ENCODE peak calls at places on chromosome 22, in eight cellular contexts. T, Z, W, P, R, I, V and U are unnamed samples.

GRCh38 chr22:26894766-26895485 is 237.5 kb downstream of the MIAT start:
- DNase-seq in Z (no peak), R (peak), T (peak), P (peak), W (peak), I (no peak), V (no peak), U (no peak)

GRCh38 chr22:33023119-33023827 is 34.9 kb downstream of the SYN3 start:
- DNase-seq in W (no peak), Z (no peak), P (no peak), R (no peak), V (no peak), I (no peak), T (no peak), U (no peak)

GRCh38 chr22:32584650-32585049 is 110.0 kb downstream of the FBXO7 start:
- DNase-seq in P (no peak), V (no peak), R (no peak), T (no peak), I (no peak), Z (no peak), W (no peak), U (no peak)

GRCh38 chr22:40612291-40612740 is 24.2 kb downstream of the MRTFA start:
- DNase-seq in P (no peak), Z (no peak), V (no peak), R (no peak), T (no peak), I (no peak), W (no peak), U (no peak)

GRCh38 chr22:29254283-29254653 is 13.5 kb downstream of the RHBDD3 start:
- DNase-seq in Z (no peak), W (no peak), I (no peak), P (no peak), T (no peak), R (no peak), V (peak), U (no peak)

GRCh38 chr22:18998998-18999397 is 62.9 kb upstream of the PRODH start:
- DNase-seq in V (no peak), T (no peak), I (no peak), R (no peak), Z (no peak), P (no peak), W (no peak), U (peak)

GRCh38 chr22:32904044-32904443 is 102.5 kb downstream of the TIMP3 start:
- DNase-seq in W (peak), I (no peak), T (peak), V (peak), R (no peak), Z (no peak), P (peak), U (peak)

GRCh38 chr22:29797351-29797750 is 30.2 kb downstream of the UQCR10 start:
- DNase-seq in W (no peak), I (peak), V (no peak), R (no peak), P (no peak), T (no peak), Z (peak), U (no peak)

GRCh38 chr22:20026204-20026908 is 5.4 kb downstream of the TANGO2 start:
- DNase-seq in R (no peak), W (no peak), V (no peak), T (no peak), Z (no peak), I (no peak), P (no peak), U (no peak)

GRCh38 chr22:20839837-20840645 is 18.6 kb downstream of the PI4KA start:
- DNase-seq in V (no peak), I (no peak), T (no peak), R (no peak), W (no peak), P (no peak), Z (no peak), U (no peak)

GRCh38 chr22:44660051-44660830 is 41.8 kb upstream of the PRR5 start:
- DNase-seq in I (no peak), P (no peak), V (peak), Z (no peak), W (no peak), T (no peak), R (no peak), U (no peak)

GRCh38 chr22:19868333-19868732 is 13.7 kb upstream of the GNB1L start:
- DNase-seq in R (no peak), T (no peak), Z (no peak), V (no peak), P (no peak), W (no peak), I (no peak), U (no peak)

GRCh38 chr22:47465809-47466208 is 703.4 kb downstream of the TBC1D22A start:
- DNase-seq in W (no peak), R (no peak), T (no peak), I (no peak), Z (no peak), P (no peak), V (no peak), U (no peak)

GRCh38 chr22:21102659-21103267 is 57.0 kb downstream of the LRRC74B start:
- DNase-seq in I (no peak), Z (peak), T (peak), P (peak), W (peak), R (peak), V (peak), U (peak)

GRCh38 chr22:28976588-28976987 is 85.0 kb downstream of the C22orf31 start:
- DNase-seq in V (no peak), W (no peak), R (no peak), Z (no peak), P (no peak), T (peak), I (no peak), U (no peak)

GRCh38 chr22:47625531-47626427 is 863.3 kb downstream of the TBC1D22A start:
- DNase-seq in I (no peak), W (no peak), P (no peak), R (no peak), Z (no peak), T (no peak), V (no peak), U (no peak)

GRCh38 chr22:42303304-42304020 is 33.0 kb upstream of the TCF20 start:
- DNase-seq in I (no peak), R (no peak), Z (no peak), V (no peak), P (peak), T (no peak), W (no peak), U (peak)

GRCh38 chr22:43387815-43388214 is 24.0 kb upstream of the MPPED1 start:
- DNase-seq in I (no peak), Z (no peak), V (no peak), W (no peak), T (no peak), R (no peak), P (no peak), U (no peak)

GRCh38 chr22:42933783-42934144 is 76.7 kb upstream of the ARFGAP3 start:
- DNase-seq in R (no peak), P (peak), T (no peak), W (peak), V (no peak), I (no peak), Z (no peak), U (no peak)

GRCh38 chr22:19497245-19497644 is 17.5 kb downstream of the CDC45 start:
- DNase-seq in R (no peak), V (no peak), I (no peak), Z (no peak), T (no peak), P (no peak), W (no peak), U (no peak)

GRCh38 chr22:17368727-17369552 is at the start of gene CECR2:
- DNase-seq in I (peak), R (no peak), V (peak), P (no peak), T (peak), W (no peak), Z (no peak), U (peak)

GRCh38 chr22:48622891-48623545 is 1204.7 kb downstream of the BRD1 start:
- DNase-seq in V (no peak), Z (no peak), R (no peak), W (no peak), T (no peak), I (no peak), P (no peak), U (no peak)

GRCh38 chr22:20967697-20968201 is 694 bp downstream of the AIFM3 start:
- DNase-seq in P (no peak), I (no peak), V (peak), W (no peak), R (no peak), Z (no peak), T (no peak), U (peak)

DNA sequence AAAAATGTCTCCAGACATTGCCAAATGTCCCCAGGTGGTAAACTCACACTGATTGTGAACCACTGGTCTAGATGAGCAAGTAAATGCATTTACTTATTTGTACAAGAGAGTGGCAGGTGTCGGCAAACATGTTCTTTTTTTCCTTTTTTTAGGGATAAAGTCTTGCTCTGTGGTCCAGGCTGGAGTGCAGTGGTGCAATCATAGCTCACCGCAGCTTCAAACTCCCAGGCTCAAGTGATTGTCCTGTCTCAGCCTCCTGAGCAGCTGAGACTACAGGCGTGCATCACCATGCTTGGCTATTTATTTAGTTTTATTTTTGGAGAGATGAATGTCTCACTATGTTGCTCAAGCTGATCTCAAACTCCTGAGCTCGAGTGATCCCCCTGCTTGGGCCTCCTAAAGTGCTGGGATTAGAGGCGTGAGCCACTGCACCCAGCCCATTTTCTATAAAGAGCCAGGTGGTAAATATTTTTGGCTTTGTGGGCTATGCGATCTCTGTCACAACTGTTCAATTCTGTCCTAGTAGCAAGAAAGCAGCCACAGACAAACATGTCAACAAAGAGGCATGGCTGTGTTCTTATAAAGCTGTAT is 1.4 kb downstream of the VPREB1 start:
- DNase-seq in V (no peak), P (no peak), T (no peak), W (no peak), I (no peak), R (no peak), Z (no peak), U (no peak)
- TF ChIP-seq REST in V (no peak), P (no peak), T (no peak), W (no peak), I (no peak), R (no peak), Z (no peak), U (no peak)

GRCh38 chr22:24965822-24966626 is 13.5 kb downstream of the KIAA1671 start:
- DNase-seq in T (no peak), V (no peak), P (peak), I (no peak), R (no peak), Z (no peak), W (no peak), U (no peak)

GRCh38 chr22:24973867-24974266 is 21.4 kb downstream of the KIAA1671 start:
- DNase-seq in Z (no peak), R (no peak), T (no peak), V (no peak), P (no peak), W (no peak), I (no peak), U (no peak)

GRCh38 chr22:24968066-24968561 is 15.6 kb downstream of the KIAA1671 start:
- DNase-seq in T (peak), I (no peak), R (no peak), V (no peak), W (no peak), Z (no peak), P (no peak), U (peak)

GRCh38 chr22:24972369-24972768 is 19.9 kb downstream of the KIAA1671 start:
- DNase-seq in I (no peak), R (no peak), W (no peak), P (no peak), V (no peak), T (no peak), Z (no peak), U (no peak)

DNA sequence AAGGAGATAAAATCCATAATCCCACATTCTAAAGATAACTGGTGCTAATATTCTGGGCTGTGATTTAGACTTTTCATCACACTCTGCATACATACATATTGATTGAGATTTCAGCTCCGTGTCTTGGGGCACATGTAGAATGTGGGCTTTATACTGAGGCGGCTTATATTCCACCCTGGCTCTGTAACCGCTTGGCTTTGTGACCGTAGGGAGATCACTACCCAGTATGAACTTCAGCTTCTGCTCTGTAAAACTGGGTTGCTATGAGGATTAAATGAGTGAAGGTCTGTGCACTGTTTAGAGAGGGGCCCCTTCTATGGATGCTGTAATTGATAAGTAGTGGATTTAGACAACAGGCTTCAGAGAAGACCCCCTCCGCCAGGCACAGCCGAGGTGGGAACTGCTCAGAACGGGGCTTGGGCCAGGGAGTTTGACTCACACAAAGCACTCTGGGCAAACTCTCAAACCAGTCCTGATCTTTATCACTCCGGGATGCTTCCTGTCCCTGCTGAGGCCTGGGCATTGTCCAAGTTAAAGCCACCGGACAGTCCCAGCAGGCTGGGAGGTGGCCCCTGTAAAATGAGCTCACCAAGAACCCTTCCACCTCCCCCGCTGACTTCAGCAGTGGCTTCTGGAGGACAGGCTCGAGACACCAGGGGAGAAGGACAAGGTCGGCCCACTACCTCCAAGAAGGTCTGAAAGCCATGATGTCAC is 17.2 kb downstream of the KIAA1671 start:
- DNase-seq in I (no peak), V (peak), R (no peak), P (peak), T (peak), Z (no peak), W (no peak), U (no peak)
- TF ChIP-seq REST in I (no peak), V (peak), R (no peak), P (no peak), T (no peak), Z (no peak), W (no peak), U (no peak)

DNA sequence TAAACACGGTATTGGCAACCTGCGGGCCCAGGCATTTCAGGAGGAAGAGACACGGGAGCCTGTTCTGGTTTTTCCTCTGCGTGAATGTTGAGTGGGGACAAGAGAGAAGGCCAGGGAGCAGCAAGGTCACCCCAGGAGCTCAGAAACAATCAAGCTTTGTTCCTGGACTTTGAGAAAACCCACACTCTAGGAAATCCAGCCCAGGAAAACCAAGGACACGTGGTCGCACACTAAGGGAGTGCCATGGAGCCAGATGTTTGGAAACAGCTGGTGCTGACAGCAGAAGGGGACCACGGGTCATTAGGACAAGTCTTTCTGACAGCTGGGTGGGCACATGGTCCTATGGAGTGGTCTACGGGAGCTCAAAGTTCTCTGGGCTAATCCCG is 44.1 kb downstream of the MYH9 start:
- DNase-seq in Z (no peak), T (no peak), R (no peak), I (no peak), V (no peak), P (peak), W (no peak), U (no peak)
- TF ChIP-seq REST in Z (no peak), T (no peak), R (no peak), I (no peak), V (no peak), P (no peak), W (no peak), U (no peak)

GRCh38 chr22:50532824-50533344 is 3.1 kb upstream of the TYMP start:
- DNase-seq in R (no peak), V (no peak), W (no peak), I (no peak), P (no peak), Z (no peak), T (no peak), U (no peak)
- TF ChIP-seq REST in R (no peak), V (no peak), W (no peak), I (no peak), P (no peak), Z (no peak), T (no peak), U (no peak)

DNA sequence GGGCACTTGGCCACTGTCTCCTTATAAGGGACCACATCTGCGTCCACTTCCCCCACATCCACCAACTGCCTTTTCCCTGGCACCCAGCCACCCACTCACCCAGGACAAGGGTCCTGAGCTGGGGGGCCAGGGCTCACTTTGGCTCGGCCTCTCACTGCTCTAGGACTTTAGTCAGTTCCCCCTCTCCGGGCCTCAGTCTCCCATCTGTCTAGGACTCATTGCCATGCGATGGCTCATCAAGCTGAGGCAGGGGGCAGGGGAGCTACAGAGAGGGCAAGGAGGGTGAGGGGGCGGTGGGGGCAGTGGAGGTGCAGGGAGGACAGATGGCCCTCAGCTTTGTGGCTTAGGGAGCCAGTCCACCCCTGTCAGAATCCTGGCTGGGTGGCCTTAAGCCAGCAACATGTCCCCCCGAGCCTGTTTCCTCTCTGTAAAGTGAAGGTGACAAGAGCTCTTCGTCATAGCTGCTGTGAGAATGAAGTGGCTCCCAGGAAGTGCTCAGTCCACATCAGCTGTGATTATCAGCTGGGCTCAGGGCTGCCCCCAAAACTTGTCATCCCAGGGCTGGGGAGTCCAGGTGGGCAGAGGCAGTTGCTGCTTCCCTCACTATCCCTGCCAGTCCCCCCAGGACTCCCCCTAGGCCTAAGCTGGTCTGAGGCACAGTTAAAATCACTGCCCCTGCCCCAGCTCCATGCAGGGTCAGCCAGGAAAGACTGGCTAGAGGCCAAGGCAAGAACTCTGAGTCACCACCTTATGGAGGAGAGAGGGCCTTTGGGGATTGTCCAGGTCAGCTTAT is 14.9 kb downstream of the RAC2 start:
- DNase-seq in V (peak), Z (no peak), P (no peak), R (peak), I (no peak), W (peak), T (peak), U (no peak)
- TF ChIP-seq REST in V (no peak), Z (no peak), P (no peak), R (no peak), I (no peak), W (peak), T (no peak), U (no peak)

GRCh38 chr22:39468487-39469325 is 11.9 kb downstream of the MGAT3 start:
- DNase-seq in R (no peak), Z (no peak), P (no peak), V (no peak), I (no peak), W (no peak), T (no peak), U (no peak)

GRCh38 chr22:39470462-39471335 is 13.9 kb downstream of the MGAT3 start:
- DNase-seq in P (peak), V (peak), W (no peak), R (no peak), Z (no peak), T (no peak), I (no peak), U (no peak)

GRCh38 chr22:39467390-39467901 is 10.6 kb downstream of the MGAT3 start:
- DNase-seq in Z (no peak), V (no peak), W (no peak), T (no peak), R (no peak), I (no peak), P (no peak), U (peak)

GRCh38 chr22:39469681-39470461 is 13.1 kb downstream of the MGAT3 start:
- DNase-seq in T (no peak), W (no peak), P (peak), V (peak), I (no peak), Z (no peak), R (no peak), U (no peak)

DNA sequence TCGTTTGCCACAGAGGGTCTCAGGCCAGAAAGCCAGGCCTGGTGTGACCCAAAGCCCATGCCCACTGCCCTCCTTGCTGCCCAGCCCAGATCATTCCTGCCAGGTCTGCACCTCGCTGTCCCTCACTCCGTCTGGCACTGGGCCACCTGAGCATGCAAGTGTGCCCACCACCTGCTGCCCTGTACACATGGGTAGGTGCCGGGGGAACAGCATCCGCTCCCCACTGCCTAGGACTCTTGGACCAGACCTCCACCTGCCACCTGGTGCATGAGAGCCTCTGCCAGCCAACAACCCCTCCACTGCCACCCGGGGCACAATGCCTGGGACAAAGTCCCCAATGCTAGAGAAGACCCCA is 12.5 kb downstream of the MGAT3 start:
- DNase-seq in T (no peak), P (no peak), R (no peak), Z (no peak), W (no peak), I (no peak), V (no peak), U (no peak)
- TF ChIP-seq REST in T (no peak), P (no peak), R (no peak), Z (no peak), W (no peak), I (no peak), V (no peak), U (no peak)